ENCODE peak calls at places on chromosomes 1 and 21, in eight cellular contexts. V is fibroblast of lung, E is prostate gland, R is hepatocyte, Y is cardiac muscle cell, D is astrocyte of the spinal cord, Z is fibroblast of mammary gland, T is AG10803. G is an unnamed sample.

GRCh38 chr1:53899206-53899628 is 5.2 kb downstream of the DIO1 start:
- DNase-seq in T (peak; percentile 60), D (peak; percentile 87), Y (peak; percentile 76), Z (peak; percentile 75), R (peak; percentile 43), E (peak; percentile 81), V (peak; percentile 93), G (peak; percentile 56)

GRCh38 chr1:15452216-15452615 is 4.3 kb upstream of the CELA2A start:
- DNase-seq in D (no peak), Z (peak; percentile 52), Y (no peak), E (no peak), T (no peak), V (no peak), R (no peak), G (no peak)

GRCh38 chr1:98314591-98314990 is 346.9 kb upstream of the SNX7 start:
- DNase-seq in R (no peak), Y (no peak), V (no peak), Z (no peak), D (no peak), E (no peak), T (no peak), G (no peak)

GRCh38 chr21:19529031-19529430 is 1125.4 kb upstream of the TMPRSS15 start:
- DNase-seq in V (no peak), E (no peak), Z (no peak), R (no peak), D (no peak), T (no peak), Y (no peak), G (no peak)

GRCh38 chr1:6171546-6172124 is 8.5 kb downstream of the CHD5 start:
- DNase-seq in R (no peak), D (no peak), Y (no peak), T (peak; percentile 17), E (no peak), Z (no peak), V (no peak), G (no peak)

GRCh38 chr21:26207021-26207420 is 36.5 kb upstream of the APP start:
- DNase-seq in T (no peak), V (no peak), D (no peak), E (no peak), Z (no peak), R (no peak), Y (no peak), G (no peak)

GRCh38 chr1:170321113-170321512 is 175.4 kb downstream of the NTMT2 start:
- DNase-seq in E (no peak), Z (no peak), D (peak; percentile 29), V (peak; percentile 5), Y (peak; percentile 44), R (no peak), T (peak; percentile 54), G (no peak)

GRCh38 chr1:8174807-8175206 is 143.1 kb upstream of the SLC45A1 start:
- DNase-seq in E (no peak), T (no peak), V (no peak), D (no peak), Z (peak; percentile 22), Y (no peak), R (no peak), G (no peak)

GRCh38 chr21:25139390-25139789 is 467.9 kb downstream of the MRPL39 start:
- DNase-seq in V (no peak), Z (no peak), E (no peak), T (no peak), R (no peak), Y (no peak), D (no peak), G (no peak)

GRCh38 chr1:42962641-42963377 is 4.1 kb upstream of the SLC2A1 start:
- DNase-seq in V (peak; percentile 76), E (no peak), Z (peak; percentile 51), Y (no peak), D (peak; percentile 55), R (peak; percentile 78), T (peak; percentile 49), G (no peak)

GRCh38 chr1:79322511-79323027 is 316.0 kb upstream of the ADGRL4 start:
- DNase-seq in Y (peak; percentile 30), V (no peak), D (no peak), Z (peak; percentile 61), T (peak; percentile 20), E (no peak), R (no peak), G (no peak)

GRCh38 chr1:92298213-92298572 is 594 bp downstream of the GLMN start:
- DNase-seq in Y (no peak), E (no peak), D (no peak), V (no peak), R (peak; percentile 16), Z (no peak), T (peak; percentile 7), G (no peak)
- TF ChIP-seq CTCF in Y (peak; percentile 29), E (no peak), D (no peak), V (no peak), R (peak; percentile 50), Z (no peak), T (peak; percentile 42), G (no peak)

GRCh38 chr1:10635385-10635896 is 160.7 kb downstream of the PEX14 start:
- DNase-seq in V (peak; percentile 20), T (peak; percentile 75), Z (peak; percentile 51), E (peak; percentile 95), R (no peak), Y (peak; percentile 16), D (peak; percentile 17), G (no peak)

GRCh38 chr1:10635992-10636391 is 160.5 kb downstream of the CASZ1 start:
- DNase-seq in E (peak; percentile 97), Z (no peak), V (no peak), D (no peak), T (no peak), R (no peak), Y (no peak), G (no peak)

GRCh38 chr1:10634075-10634427 is 159.3 kb downstream of the PEX14 start:
- DNase-seq in T (no peak), D (no peak), Z (no peak), E (no peak), V (no peak), Y (no peak), R (no peak), G (no peak)

GRCh38 chr1:10633416-10633815 is 158.7 kb downstream of the PEX14 start:
- DNase-seq in Y (no peak), V (no peak), Z (no peak), T (no peak), R (no peak), E (no peak), D (no peak), G (no peak)

GRCh38 chr1:10634428-10635384 is 160.0 kb downstream of the PEX14 start:
- DNase-seq in Y (no peak), T (peak; percentile 80), D (no peak), R (no peak), V (no peak), E (peak; percentile 55), Z (peak; percentile 41), G (no peak)
- TF ChIP-seq CTCF in Y (no peak), T (no peak), D (no peak), R (no peak), V (no peak), E (no peak), Z (no peak), G (no peak)

GRCh38 chr1:231118704-231119453 is 43.0 kb upstream of the TRIM67 start:
- DNase-seq in D (no peak), Y (no peak), E (no peak), R (no peak), Z (no peak), V (no peak), T (no peak), G (no peak)

GRCh38 chr1:231122143-231122542 is 39.7 kb upstream of the TRIM67 start:
- DNase-seq in T (no peak), V (no peak), R (no peak), E (no peak), Y (no peak), D (no peak), Z (no peak), G (no peak)

GRCh38 chr1:231126181-231126580 is 35.7 kb upstream of the TRIM67 start:
- DNase-seq in V (no peak), Y (no peak), Z (no peak), T (no peak), R (no peak), D (no peak), E (no peak), G (no peak)

GRCh38 chr1:231124746-231125145 is 37.1 kb upstream of the TRIM67 start:
- DNase-seq in Z (no peak), V (no peak), T (no peak), R (no peak), Y (no peak), E (no peak), D (no peak), G (no peak)

DNA sequence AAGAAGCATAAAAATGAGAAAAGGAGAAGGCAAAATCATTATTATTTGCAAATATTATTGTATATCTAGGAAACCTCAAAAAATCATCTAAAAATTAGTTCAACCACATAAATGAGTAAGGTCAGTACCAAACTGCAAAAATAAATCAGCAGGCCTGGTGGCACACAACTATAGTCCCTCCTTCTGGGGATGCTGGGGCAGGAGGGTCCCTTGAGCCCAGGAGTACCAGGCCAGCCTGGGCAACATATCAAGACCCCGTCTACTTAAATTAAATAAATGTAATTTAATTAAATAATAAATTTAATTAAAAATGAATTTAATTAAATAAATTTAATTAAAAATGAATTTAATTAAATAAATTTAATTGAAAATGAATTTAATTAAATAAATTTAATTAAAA is 40.3 kb upstream of the TRIM67 start:
- DNase-seq in Z (no peak), V (no peak), Y (no peak), D (no peak), T (no peak), R (no peak), E (no peak), G (no peak)
- TF ChIP-seq CTCF in Z (no peak), V (no peak), Y (no peak), D (no peak), T (no peak), R (no peak), E (no peak), G (no peak)

GRCh38 chr1:61338899-61339298 is 256.5 kb downstream of the NFIA start:
- DNase-seq in Y (no peak), T (no peak), E (no peak), R (no peak), D (no peak), V (no peak), Z (no peak), G (no peak)

GRCh38 chr1:61334718-61335589 is 252.6 kb downstream of the NFIA start:
- DNase-seq in D (no peak), Y (peak; percentile 91), E (no peak), R (peak; percentile 67), T (peak; percentile 3), V (no peak), Z (peak; percentile 31), G (no peak)

GRCh38 chr1:61337471-61337870 is 255.1 kb downstream of the NFIA start:
- DNase-seq in V (peak; percentile 59), D (no peak), Y (peak; percentile 52), E (no peak), R (peak; percentile 19), Z (no peak), T (peak; percentile 11), G (no peak)

GRCh38 chr1:61337981-61338848 is 255.9 kb downstream of the NFIA start:
- DNase-seq in E (peak; percentile 86), T (peak; percentile 85), V (peak; percentile 95), Z (peak; percentile 88), Y (peak; percentile 92), R (peak; percentile 78), D (peak; percentile 96), G (peak; percentile 62)

DNA sequence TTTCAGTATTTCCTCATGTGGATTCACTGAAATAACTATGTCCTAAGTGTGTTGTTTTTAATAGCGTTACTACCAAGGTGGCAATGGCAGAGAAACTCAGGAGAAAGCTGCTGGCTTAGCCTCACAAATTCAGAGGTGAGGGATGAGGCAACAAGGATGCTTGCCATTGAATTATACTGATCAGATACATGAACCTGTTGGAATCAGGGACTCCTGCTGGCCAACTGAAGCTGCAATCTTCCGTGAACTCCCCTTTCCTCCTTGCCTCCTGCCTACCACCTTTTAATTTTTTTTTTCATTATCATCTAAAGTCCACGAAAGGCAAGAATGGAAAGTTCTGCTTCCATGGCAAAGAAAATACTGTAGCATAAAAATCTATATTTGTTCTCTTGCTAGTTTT is 254.7 kb downstream of the NFIA start:
- DNase-seq in E (no peak), T (no peak), R (no peak), Z (peak; percentile 22), V (peak; percentile 11), Y (peak; percentile 16), D (no peak), G (no peak)
- TF ChIP-seq CTCF in E (no peak), T (peak; percentile 20), R (peak; percentile 17), Z (peak; percentile 27), V (no peak), Y (peak; percentile 17), D (peak; percentile 17), G (no peak)